ENCODE peak calls at places on chromosomes 13 and 19, in nine cellular contexts. Y, Z, U, O, K, A, N, H and I are unnamed samples. For H3K9me3, the result is how much of the 10 kb centered on the place peaks cover.

GRCh38 chr13:18998389-18998788 is 183.2 kb downstream of the TUBA3C start:
- DNase-seq in Y (no peak), Z (no peak), U (no peak), O (no peak), K (no peak), A (no peak), N (no peak), H (no peak), I (peak)

GRCh38 chr19:2150794-2151338 is 500 bp downstream of the AP3D1 start:
- DNase-seq in Y (no peak), Z (no peak), U (peak), O (peak), K (peak), A (no peak), N (no peak), H (no peak), I (no peak)

GRCh38 chr19:5123646-5124045 is 154.7 kb downstream of the KDM4B start:
- DNase-seq in Y (no peak), Z (no peak), U (no peak), O (no peak), K (no peak), A (no peak), N (no peak), H (no peak), I (no peak)

GRCh38 chr13:31909889-31910551 is 121.6 kb upstream of the FRY start:
- DNase-seq in Y (peak), Z (no peak), U (peak), O (peak), K (peak), A (peak), N (peak), H (peak), I (peak)

GRCh38 chr13:94829201-94829600 is 116.9 kb upstream of the SOX21 start:
- DNase-seq in Y (no peak), Z (no peak), U (no peak), O (no peak), K (no peak), A (no peak), N (no peak), H (no peak), I (no peak)

GRCh38 chr13:106095919-106096318 is 439.5 kb downstream of the EFNB2 start:
- DNase-seq in Y (no peak), Z (no peak), U (no peak), O (no peak), K (no peak), A (no peak), N (no peak), H (no peak), I (no peak)

GRCh38 chr19:982567-983170 is 1.5 kb upstream of the WDR18 start:
- DNase-seq in Y (peak), Z (peak), U (peak), O (peak), K (peak), A (peak), N (peak), H (peak), I (peak)

GRCh38 chr19:3516675-3517207 is 10.6 kb downstream of the FZR1 start:
- DNase-seq in Y (no peak), Z (peak), U (no peak), O (peak), K (peak), A (no peak), N (peak), H (no peak), I (peak)

GRCh38 chr13:111486801-111487200 is 166.4 kb downstream of the TEX29 start:
- DNase-seq in Y (no peak), Z (no peak), U (no peak), O (no peak), K (no peak), A (no peak), N (no peak), H (no peak), I (no peak)

GRCh38 chr13:49407936-49408335 is 35.9 kb downstream of the CAB39L start:
- DNase-seq in Y (no peak), Z (no peak), U (no peak), O (no peak), K (no peak), A (no peak), N (no peak), H (no peak), I (no peak)

GRCh38 chr19:56725829-56726424 is 54.4 kb upstream of the ZNF835 start:
- DNase-seq in Y (no peak), Z (no peak), U (no peak), O (no peak), K (no peak), A (peak), N (no peak), H (no peak), I (no peak)

GRCh38 chr13:87498681-87499080 is 172.5 kb upstream of the SLITRK5 start:
- DNase-seq in Y (no peak), Z (no peak), U (no peak), O (no peak), K (no peak), A (no peak), N (no peak), H (peak), I (no peak)

GRCh38 chr19:46288896-46289588 is 7.8 kb upstream of the HIF3A start:
- DNase-seq in Y (no peak), Z (no peak), U (peak), O (no peak), K (no peak), A (peak), N (no peak), H (peak), I (no peak)

GRCh38 chr13:99496322-99497142 is 4.7 kb upstream of the TM9SF2 start:
- DNase-seq in Y (no peak), Z (peak), U (peak), O (peak), K (peak), A (peak), N (peak), H (peak), I (peak)

GRCh38 chr13:49540552-49540951 is 44.8 kb downstream of the PHF11 start:
- DNase-seq in Y (no peak), Z (no peak), U (no peak), O (no peak), K (no peak), A (peak), N (no peak), H (peak), I (peak)

GRCh38 chr13:54852831-54853230 is 1824.2 kb downstream of the OLFM4 start:
- DNase-seq in Y (no peak), Z (no peak), U (no peak), O (no peak), K (no peak), A (no peak), N (no peak), H (no peak), I (no peak)

GRCh38 chr13:105956891-105957290 is 578.6 kb downstream of the EFNB2 start:
- DNase-seq in Y (no peak), Z (no peak), U (no peak), O (no peak), K (no peak), A (peak), N (no peak), H (no peak), I (no peak)

GRCh38 chr13:23889598-23890224 is 511 bp upstream of the MIPEP start:
- DNase-seq in Y (no peak), Z (no peak), U (no peak), O (no peak), K (no peak), A (no peak), N (no peak), H (no peak), I (no peak)

GRCh38 chr19:49447485-49448431 is 3.9 kb downstream of the PIH1D1 start:
- DNase-seq in Y (no peak), Z (no peak), U (no peak), O (no peak), K (no peak), A (peak), N (peak), H (peak), I (no peak)

GRCh38 chr19:31461814-31462539 is 112.7 kb upstream of the TSHZ3 start:
- DNase-seq in Y (no peak), Z (no peak), U (no peak), O (no peak), K (no peak), A (peak), N (no peak), H (no peak), I (no peak)

GRCh38 chr13:20702945-20703784 is at the start of gene IL17D:
- DNase-seq in Y (no peak), Z (no peak), U (no peak), O (no peak), K (peak), A (peak), N (peak), H (no peak), I (peak)

GRCh38 chr13:91349992-91350911 is 2.8 kb downstream of the MIR17HG start:
- DNase-seq in Y (no peak), Z (no peak), U (no peak), O (no peak), K (no peak), A (peak), N (peak), H (no peak), I (no peak)

GRCh38 chr13:23754506-23754905 is 134.7 kb downstream of the MIPEP start:
- DNase-seq in Y (no peak), Z (no peak), U (no peak), O (no peak), K (no peak), A (no peak), N (no peak), H (peak), I (peak)

GRCh38 chr13:79593611-79594275 is 112.8 kb downstream of the NDFIP2 start:
- DNase-seq in Y (no peak), Z (no peak), U (no peak), O (no peak), K (no peak), A (peak), N (no peak), H (peak), I (no peak)

GRCh38 chr19:54266133-54266532 is 9.1 kb upstream of the LILRB5 start:
- DNase-seq in Y (peak), Z (no peak), U (peak), O (peak), K (peak), A (peak), N (peak), H (peak), I (peak)

GRCh38 chr13:89514534-89515312 is 1832.8 kb upstream of the MIR17HG start:
- DNase-seq in Y (no peak), Z (no peak), U (peak), O (no peak), K (no peak), A (peak), N (no peak), H (peak), I (no peak)

GRCh38 chr13:29227560-29227959 is 367.9 kb downstream of the SLC7A1 start:
- DNase-seq in Y (no peak), Z (no peak), U (no peak), O (no peak), K (no peak), A (no peak), N (no peak), H (no peak), I (no peak)

GRCh38 chr19:6007866-6008265 is 29.9 kb upstream of the RANBP3 start:
- DNase-seq in Y (no peak), Z (no peak), U (no peak), O (no peak), K (no peak), A (no peak), N (no peak), H (no peak), I (no peak)

GRCh38 chr19:12774588-12775555 is at the start of gene HOOK2:
- DNase-seq in Y (no peak), Z (peak), U (peak), O (peak), K (peak), A (no peak), N (no peak), H (no peak), I (peak)

GRCh38 chr13:39602277-39602613 is 748 bp downstream of the LHFPL6 start:
- DNase-seq in Y (no peak), Z (no peak), U (no peak), O (no peak), K (no peak), A (no peak), N (no peak), H (no peak), I (no peak)

GRCh38 chr13:39600766-39601165 is 2.2 kb downstream of the LHFPL6 start:
- DNase-seq in Y (no peak), Z (no peak), U (no peak), O (no peak), K (no peak), A (peak), N (no peak), H (no peak), I (no peak)

GRCh38 chr13:39602614-39603366 is at the start of gene LHFPL6:
- DNase-seq in Y (no peak), Z (peak), U (peak), O (peak), K (peak), A (peak), N (no peak), H (peak), I (peak)

GRCh38 chr13:39599842-39600241 is 3.2 kb downstream of the LHFPL6 start:
- DNase-seq in Y (no peak), Z (no peak), U (no peak), O (no peak), K (no peak), A (peak), N (no peak), H (peak), I (no peak)

DNA sequence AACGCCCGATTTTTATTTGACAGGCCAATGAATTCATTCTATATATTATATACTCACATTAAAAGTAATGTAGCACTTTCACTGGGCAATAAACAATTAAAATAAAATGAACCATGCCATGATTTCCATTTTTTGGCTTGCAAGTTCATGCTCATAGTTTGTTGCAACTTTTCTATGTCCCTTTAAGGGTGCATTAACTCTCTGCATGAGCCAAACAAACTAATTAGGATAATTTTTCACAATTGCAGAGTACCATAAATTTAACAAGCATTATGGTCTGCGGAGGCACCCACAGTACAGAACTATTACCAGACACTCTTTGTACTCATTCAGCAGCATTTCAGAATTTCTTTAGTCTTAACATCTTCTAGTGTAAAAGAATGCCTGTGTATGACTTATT is 1.4 kb downstream of the LHFPL6 start:
- DNase-seq in Y (no peak), Z (no peak), U (no peak), O (no peak), K (no peak), A (no peak), N (no peak), H (no peak), I (no peak)
- H3K4me3 ChIP-seq in Y (no peak), Z (peak), U (no peak), O (no peak), K (no peak), A (peak), N (no peak), H (peak), I (no peak)

DNA sequence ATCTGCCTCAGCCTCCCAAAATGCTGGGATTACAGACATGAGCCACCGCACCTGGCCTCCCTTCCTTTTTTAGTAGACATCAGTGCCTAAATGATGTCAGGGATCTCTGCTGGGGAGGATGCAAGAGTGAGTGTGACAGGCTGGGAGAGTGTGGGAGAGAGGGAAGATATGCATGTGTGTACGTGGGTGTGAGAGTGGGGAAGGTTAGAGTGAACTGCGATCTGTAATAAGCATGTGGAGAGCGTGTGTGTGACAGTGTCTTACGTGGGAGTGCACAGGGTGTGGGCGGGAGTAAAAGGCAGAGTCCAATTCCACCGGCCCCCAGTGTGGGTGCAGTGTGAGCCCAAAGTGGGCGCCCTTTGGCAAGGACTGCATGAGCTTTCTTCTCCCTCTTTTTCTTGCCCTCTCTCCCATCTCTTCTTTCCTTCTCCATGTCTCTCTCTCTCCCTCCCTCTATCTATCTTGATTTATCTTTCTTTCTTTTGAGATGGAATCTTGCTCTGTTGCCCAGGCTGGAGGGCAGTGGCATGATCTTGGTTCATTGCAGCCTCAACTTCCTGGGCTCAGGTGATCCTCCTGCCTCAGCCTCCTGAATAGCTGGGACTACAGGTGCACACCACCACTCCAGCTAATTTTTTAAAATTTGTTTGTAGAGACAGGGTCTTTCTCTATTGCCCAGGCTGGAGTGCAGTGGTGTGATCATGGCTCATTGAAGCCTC is 893 bp upstream of the NPHS1 start:
- DNase-seq in Y (no peak), Z (no peak), U (no peak), O (no peak), K (no peak), A (no peak), N (no peak), H (no peak), I (no peak)
- H3K27ac ChIP-seq in Y (no peak), Z (no peak), U (no peak), O (no peak), K (no peak), A (no peak), N (no peak), H (no peak), I (no peak)

GRCh38 chr19:39870171-39870971 is 24.2 kb upstream of the FBL start:
- DNase-seq in Y (no peak), Z (no peak), U (no peak), O (no peak), K (no peak), A (no peak), N (no peak), H (no peak), I (no peak)
- H3K9me3 ChIP-seq in Y (under half), Z (under half), U (under half), O (under half), K (under half), A (under half), N (under half), H (under half), I (under half)

GRCh38 chr13:110416131-110416584 is 109.1 kb downstream of the COL4A2 start:
- DNase-seq in Y (no peak), Z (no peak), U (no peak), O (no peak), K (no peak), A (peak), N (no peak), H (peak), I (no peak)
- H3K4me3 ChIP-seq in Y (no peak), Z (peak), U (no peak), O (no peak), K (no peak), A (no peak), N (no peak), H (no peak), I (no peak)

DNA sequence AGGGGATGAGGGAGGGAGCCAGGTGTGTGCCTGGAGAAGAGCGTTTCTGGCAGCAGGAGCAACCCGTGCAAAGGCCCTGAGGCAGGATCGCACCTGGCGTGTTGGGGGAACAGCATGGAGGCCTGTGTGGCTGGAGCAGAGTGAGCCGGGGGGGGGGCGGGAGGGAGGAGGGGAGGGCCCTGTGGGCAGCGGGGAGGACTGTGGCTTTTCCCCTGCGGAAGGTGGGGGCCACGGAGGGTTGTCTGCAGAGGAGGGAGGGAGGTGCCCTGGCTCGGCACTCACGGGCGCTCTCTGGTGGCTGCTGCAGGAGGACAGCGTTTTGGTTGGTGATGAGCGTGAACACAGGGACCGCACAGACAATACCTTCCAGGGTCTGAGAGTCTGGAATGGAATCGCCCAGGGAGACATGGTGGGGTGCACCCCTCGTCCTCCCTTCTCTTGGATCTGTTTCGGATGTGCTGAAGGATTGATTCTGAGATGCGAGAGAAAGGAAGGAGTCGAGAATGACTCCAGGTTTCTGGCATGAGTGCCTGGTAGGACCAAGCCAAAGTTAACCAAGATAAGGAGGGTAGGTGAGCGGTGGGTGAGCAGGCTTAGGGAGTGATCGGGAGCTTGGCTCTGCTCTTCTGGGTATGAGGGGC is 6.5 kb downstream of the RAB11B start:
- DNase-seq in Y (peak), Z (peak), U (peak), O (peak), K (peak), A (peak), N (peak), H (peak), I (peak)
- H3K27ac ChIP-seq in Y (no peak), Z (no peak), U (no peak), O (no peak), K (no peak), A (no peak), N (peak), H (no peak), I (no peak)

GRCh38 chr19:19710506-19710905 is 22.4 kb downstream of the ZNF14 start:
- DNase-seq in Y (no peak), Z (no peak), U (no peak), O (no peak), K (no peak), A (no peak), N (no peak), H (no peak), I (no peak)
- H3K9me3 ChIP-seq in Y (under half), Z (half or more), U (under half), O (half or more), K (half or more), A (under half), N (half or more), H (half or more), I (half or more)

GRCh38 chr19:36061367-36061766 is 6.7 kb downstream of the WDR62 start:
- DNase-seq in Y (no peak), Z (no peak), U (no peak), O (no peak), K (no peak), A (no peak), N (no peak), H (no peak), I (no peak)

GRCh38 chr19:36059180-36059910 is 4.6 kb downstream of the WDR62 start:
- DNase-seq in Y (no peak), Z (no peak), U (no peak), O (no peak), K (no peak), A (no peak), N (no peak), H (no peak), I (no peak)

GRCh38 chr19:36060430-36060829 is 5.7 kb downstream of the WDR62 start:
- DNase-seq in Y (no peak), Z (no peak), U (peak), O (no peak), K (no peak), A (peak), N (peak), H (peak), I (no peak)

GRCh38 chr19:36067681-36068080 is 13.0 kb downstream of the WDR62 start:
- DNase-seq in Y (no peak), Z (no peak), U (no peak), O (no peak), K (no peak), A (no peak), N (no peak), H (no peak), I (no peak)

DNA sequence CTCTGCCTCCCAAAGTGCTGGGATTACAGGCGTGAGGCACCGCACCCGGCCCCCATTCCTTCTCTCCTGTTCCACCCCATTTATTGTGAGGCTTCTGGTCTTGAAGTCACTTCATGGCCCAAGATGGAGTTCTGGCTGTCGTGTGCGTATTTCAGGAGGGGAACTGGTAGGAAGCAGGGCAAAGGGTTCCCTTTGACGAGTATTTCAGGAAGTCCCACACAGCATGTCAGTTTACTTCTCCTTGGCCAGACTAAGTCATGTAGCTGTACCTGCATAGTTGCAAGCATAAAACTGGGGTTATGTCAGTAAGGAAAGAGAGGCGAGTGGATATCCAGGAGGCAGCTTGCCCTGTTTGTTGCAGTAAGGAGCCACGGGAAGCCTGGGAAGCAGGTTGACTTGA is 10.1 kb downstream of the WDR62 start:
- DNase-seq in Y (no peak), Z (no peak), U (no peak), O (no peak), K (no peak), A (no peak), N (no peak), H (no peak), I (no peak)
- H3K4me3 ChIP-seq in Y (no peak), Z (no peak), U (no peak), O (no peak), K (no peak), A (no peak), N (no peak), H (no peak), I (no peak)